ENCODE peak calls at places on chromosome 17, in five cellular contexts. L is fibroblast of pulmonary artery, Q is adrenal gland, T is A549, Z is IMR-90. U is an unnamed sample.

GRCh38 chr17:79943354-79944241 is 92.1 kb downstream of the TBC1D16 start:
- DNase-seq in T (no peak), Q (peak; percentile 13), Z (no peak), L (no peak), U (no peak)

GRCh38 chr17:45050680-45051059 is 762 bp downstream of the DCAKD start:
- DNase-seq in T (peak; percentile 45), L (no peak), Z (peak; percentile 28), Q (no peak), U (no peak)

GRCh38 chr17:73013816-73014663 is 78.4 kb downstream of the SLC39A11 start:
- DNase-seq in T (peak; percentile 51), L (no peak), Q (no peak), Z (peak; percentile 24), U (no peak)

GRCh38 chr17:79990704-79991103 is 45.0 kb downstream of the TBC1D16 start:
- DNase-seq in L (no peak), Q (no peak), Z (no peak), T (no peak), U (no peak)

GRCh38 chr17:7225711-7226331 is 6.1 kb downstream of the ACADVL start:
- DNase-seq in T (no peak), L (no peak), Q (peak; percentile 69), Z (no peak), U (no peak)

GRCh38 chr17:10727192-10727591 is 2.6 kb downstream of the TMEM220 start:
- DNase-seq in Z (no peak), T (no peak), Q (no peak), L (no peak), U (peak; percentile 8)

GRCh38 chr17:39016193-39017153 is 49.3 kb upstream of the FBXO47 start:
- DNase-seq in Q (no peak), L (peak; percentile 66), Z (peak; percentile 22), T (no peak), U (peak; percentile 25)

GRCh38 chr17:29166507-29166887 is 13.7 kb downstream of the MYO18A start:
- DNase-seq in T (no peak), L (no peak), Q (peak; percentile 14), Z (no peak), U (no peak)

GRCh38 chr17:29112780-29113295 is 67.4 kb downstream of the MYO18A start:
- DNase-seq in L (peak; percentile 38), Z (no peak), Q (no peak), T (no peak), U (no peak)

GRCh38 chr17:68248199-68248825 is 469 bp downstream of the AMZ2 start:
- DNase-seq in Q (peak; percentile 59), Z (peak; percentile 57), L (peak; percentile 73), T (peak; percentile 42), U (peak; percentile 76)

GRCh38 chr17:57928898-57929297 is 26.3 kb downstream of the CUEDC1 start:
- DNase-seq in Z (no peak), L (no peak), Q (no peak), T (no peak), U (no peak)

GRCh38 chr17:5020502-5021023 is 14.7 kb downstream of the SLC52A1 start:
- DNase-seq in T (no peak), L (no peak), Z (no peak), Q (no peak), U (no peak)

GRCh38 chr17:43879723-43880419 is 27.5 kb downstream of the MPP2 start:
- DNase-seq in Z (no peak), Q (no peak), L (no peak), T (no peak), U (no peak)

GRCh38 chr17:65727243-65727642 is 165.8 kb upstream of the AXIN2 start:
- DNase-seq in Z (no peak), T (no peak), Q (no peak), L (no peak), U (no peak)

GRCh38 chr17:79984045-79984840 is 51.4 kb downstream of the TBC1D16 start:
- DNase-seq in T (no peak), Z (no peak), Q (no peak), L (no peak), U (no peak)

GRCh38 chr17:72719582-72720493 is 372.6 kb downstream of the SLC39A11 start:
- DNase-seq in L (peak; percentile 51), T (no peak), Q (no peak), Z (peak; percentile 67), U (no peak)

GRCh38 chr17:45393477-45393876 is 39.2 kb downstream of the ARHGAP27 start:
- DNase-seq in Z (no peak), L (no peak), Q (no peak), T (no peak), U (no peak)

GRCh38 chr17:19539040-19539399 is 5.4 kb downstream of the SLC47A1 start:
- DNase-seq in Z (no peak), Q (peak; percentile 60), T (no peak), L (no peak), U (no peak)

DNA sequence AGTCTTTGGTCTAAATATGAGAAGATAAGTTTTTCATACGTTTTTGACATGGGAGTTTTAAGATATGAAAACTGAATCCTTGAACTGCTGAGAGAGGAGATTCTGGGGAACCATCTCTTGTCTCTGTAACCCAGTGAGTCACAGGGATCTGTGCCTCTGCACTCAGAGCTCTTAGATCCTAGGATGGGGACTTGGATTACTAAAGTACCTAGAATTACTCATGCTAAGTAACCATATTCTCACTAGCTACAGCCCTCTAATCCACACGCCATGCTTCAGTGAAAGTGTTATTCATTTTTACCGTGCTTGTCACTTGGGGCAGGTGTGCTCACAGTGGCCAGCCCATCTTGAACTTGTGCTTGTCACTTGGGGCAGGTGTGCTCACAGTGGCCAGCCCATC is 2.0 kb downstream of the MRM3 start:
- DNase-seq in L (no peak), Z (peak; percentile 37), T (no peak), Q (no peak), U (peak; percentile 26)
- H3K4me3 ChIP-seq in L (no peak overlapping the region), Z (no peak overlapping the region), T (no peak overlapping the region), Q (no peak overlapping the region), U (no peak overlapping the region)

DNA sequence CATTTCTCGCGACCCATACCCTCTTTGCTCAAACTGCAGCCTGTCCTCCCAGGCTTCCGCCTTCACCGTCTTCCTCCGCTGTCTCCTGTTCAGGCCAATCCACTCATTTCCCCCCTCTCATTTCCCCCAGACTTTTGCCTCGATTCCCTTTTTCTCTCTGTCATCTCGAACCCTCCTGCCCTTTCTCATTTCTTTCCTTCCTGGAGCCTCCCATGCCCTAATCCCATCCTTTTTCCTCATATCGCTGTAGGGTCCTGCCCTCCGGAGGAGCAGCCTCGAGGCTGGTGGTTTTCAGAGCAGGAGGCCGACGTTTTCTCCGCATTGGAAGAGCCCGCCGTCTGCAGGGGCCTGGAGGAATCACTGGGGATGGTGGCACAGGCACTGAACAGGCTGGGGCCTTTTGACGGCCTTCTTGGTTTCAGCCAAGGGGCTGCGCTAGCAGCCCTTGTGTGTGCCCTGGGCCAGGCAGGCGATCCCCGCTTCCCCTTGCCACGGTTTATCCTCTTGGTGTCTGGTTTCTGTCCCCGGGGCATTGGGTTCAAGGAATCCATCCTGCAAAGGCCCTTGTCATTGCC is 620 bp downstream of the OVCA2 start:
- DNase-seq in T (peak; percentile 55), Q (peak; percentile 51), Z (no peak), L (peak; percentile 59), U (no peak)
- TF ChIP-seq CTCF in T (no peak), Q (peak; percentile 19), Z (peak; percentile 15), L (peak; percentile 48), U (peak; percentile 23)

GRCh38 chr17:64092111-64092510 is 37.8 kb downstream of the ERN1 start:
- DNase-seq in Z (no peak), L (no peak), T (no peak), Q (no peak), U (no peak)
- H3K4me3 ChIP-seq in Z (no peak overlapping the region), L (no peak overlapping the region), T (no peak overlapping the region), Q (no peak overlapping the region), U (no peak overlapping the region)

DNA sequence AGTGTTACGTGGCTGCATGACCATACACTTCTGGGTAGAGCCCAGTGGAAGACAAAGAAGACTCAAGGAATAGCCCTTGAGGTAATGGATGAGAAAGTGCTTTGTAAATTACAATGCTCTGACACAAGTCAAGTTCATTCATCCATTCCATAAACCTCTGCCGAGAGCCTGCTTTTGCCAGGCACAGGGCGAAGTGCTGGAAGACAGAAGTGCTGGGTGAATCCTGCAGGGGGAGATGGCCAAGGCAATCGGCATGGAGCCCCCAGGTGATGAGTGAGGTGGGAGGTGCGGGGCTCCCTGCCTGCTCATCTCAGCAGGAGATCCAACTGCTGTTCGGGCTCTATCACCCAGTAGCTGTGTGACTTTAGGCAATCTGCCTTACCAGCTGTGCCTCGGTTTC is 2.8 kb upstream of the SOCS3 start:
- DNase-seq in T (no peak), Z (no peak), Q (no peak), L (no peak), U (no peak)
- TF ChIP-seq CTCF in T (no peak), Z (peak; percentile 6), Q (no peak), L (peak; percentile 8), U (no peak)

U was measured in bronchial epithelial cell.